ENCODE peak calls at places on chromosomes 4 and X, in eight cellular contexts. One of them, this sample, is unnamed.

GRCh38 chr4:138223191-138223910 is 18.8 kb downstream of the SLC7A11 start:
- DNase-seq in MCF 10A: no peak
- DNase-seq in kidney tubule cell: no peak
- DNase-seq in tibial artery: no peak
- DNase-seq in germinal center: no peak
- DNase-seq in KG1: no peak
- DNase-seq in activated T-cell treated with anti-CD3 and anti-CD28 coated beads, Interleukin-2, amount 50 U/mL, for 4 hours: no peak
- DNase-seq in neuronal stem cell: peak
- DNase-seq in this sample: no peak

GRCh38 chr4:110609044-110609750 is 13.7 kb downstream of the PITX2 start:
- DNase-seq in MCF 10A: no peak
- DNase-seq in activated T-cell treated with anti-CD3 and anti-CD28 coated beads, Interleukin-2, amount 50 U/mL, for 4 hours: no peak
- DNase-seq in germinal center: no peak
- DNase-seq in KG1: no peak
- DNase-seq in kidney tubule cell: peak
- DNase-seq in neuronal stem cell: no peak
- DNase-seq in tibial artery: no peak
- DNase-seq in this sample: peak

GRCh38 chrX:115630204-115630603 is 69.2 kb downstream of the PLS3 start:
- DNase-seq in kidney tubule cell: no peak
- DNase-seq in KG1: no peak
- DNase-seq in MCF 10A: no peak
- DNase-seq in germinal center: no peak
- DNase-seq in neuronal stem cell: no peak
- DNase-seq in activated T-cell treated with anti-CD3 and anti-CD28 coated beads, Interleukin-2, amount 50 U/mL, for 4 hours: no peak
- DNase-seq in tibial artery: no peak
- DNase-seq in this sample: no peak

GRCh38 chrX:115602308-115602707 is 41.3 kb downstream of the PLS3 start:
- DNase-seq in neuronal stem cell: no peak
- DNase-seq in germinal center: no peak
- DNase-seq in activated T-cell treated with anti-CD3 and anti-CD28 coated beads, Interleukin-2, amount 50 U/mL, for 4 hours: no peak
- DNase-seq in KG1: no peak
- DNase-seq in kidney tubule cell: no peak
- DNase-seq in tibial artery: no peak
- DNase-seq in MCF 10A: no peak
- DNase-seq in this sample: no peak

GRCh38 chr4:131248314-131248713 is 1900.8 kb upstream of the PCDH10 start:
- DNase-seq in activated T-cell treated with anti-CD3 and anti-CD28 coated beads, Interleukin-2, amount 50 U/mL, for 4 hours: no peak
- DNase-seq in kidney tubule cell: no peak
- DNase-seq in KG1: no peak
- DNase-seq in tibial artery: no peak
- DNase-seq in germinal center: no peak
- DNase-seq in MCF 10A: no peak
- DNase-seq in neuronal stem cell: no peak
- DNase-seq in this sample: no peak

GRCh38 chrX:120304241-120304640 is 7.0 kb downstream of the TMEM255A start:
- DNase-seq in KG1: no peak
- DNase-seq in kidney tubule cell: no peak
- DNase-seq in neuronal stem cell: no peak
- DNase-seq in MCF 10A: no peak
- DNase-seq in tibial artery: no peak
- DNase-seq in activated T-cell treated with anti-CD3 and anti-CD28 coated beads, Interleukin-2, amount 50 U/mL, for 4 hours: no peak
- DNase-seq in germinal center: no peak
- DNase-seq in this sample: no peak

GRCh38 chr4:113311047-113311446 is 261.6 kb downstream of the ANK2 start:
- DNase-seq in kidney tubule cell: peak
- DNase-seq in tibial artery: no peak
- DNase-seq in KG1: no peak
- DNase-seq in activated T-cell treated with anti-CD3 and anti-CD28 coated beads, Interleukin-2, amount 50 U/mL, for 4 hours: no peak
- DNase-seq in neuronal stem cell: no peak
- DNase-seq in MCF 10A: peak
- DNase-seq in germinal center: no peak
- DNase-seq in this sample: no peak

GRCh38 chr4:56345461-56345860 is 41.8 kb downstream of the AASDH start:
- DNase-seq in MCF 10A: no peak
- DNase-seq in tibial artery: no peak
- DNase-seq in KG1: no peak
- DNase-seq in activated T-cell treated with anti-CD3 and anti-CD28 coated beads, Interleukin-2, amount 50 U/mL, for 4 hours: no peak
- DNase-seq in kidney tubule cell: no peak
- DNase-seq in neuronal stem cell: no peak
- DNase-seq in germinal center: no peak
- DNase-seq in this sample: no peak

GRCh38 chr4:95510145-95510544 is 38.6 kb downstream of the UNC5C start:
- DNase-seq in neuronal stem cell: no peak
- DNase-seq in KG1: peak
- DNase-seq in tibial artery: no peak
- DNase-seq in MCF 10A: peak
- DNase-seq in activated T-cell treated with anti-CD3 and anti-CD28 coated beads, Interleukin-2, amount 50 U/mL, for 4 hours: no peak
- DNase-seq in germinal center: no peak
- DNase-seq in kidney tubule cell: peak
- DNase-seq in this sample: peak

GRCh38 chrX:112734250-112734649 is 54.5 kb upstream of the LHFPL1 start:
- DNase-seq in MCF 10A: no peak
- DNase-seq in kidney tubule cell: peak
- DNase-seq in KG1: no peak
- DNase-seq in activated T-cell treated with anti-CD3 and anti-CD28 coated beads, Interleukin-2, amount 50 U/mL, for 4 hours: no peak
- DNase-seq in neuronal stem cell: no peak
- DNase-seq in tibial artery: peak
- DNase-seq in germinal center: no peak
- DNase-seq in this sample: no peak

GRCh38 chrX:54715621-54716020 is 82.4 kb downstream of the ITIH6 start:
- DNase-seq in neuronal stem cell: no peak
- DNase-seq in MCF 10A: no peak
- DNase-seq in germinal center: no peak
- DNase-seq in tibial artery: no peak
- DNase-seq in activated T-cell treated with anti-CD3 and anti-CD28 coated beads, Interleukin-2, amount 50 U/mL, for 4 hours: no peak
- DNase-seq in KG1: no peak
- DNase-seq in kidney tubule cell: no peak
- DNase-seq in this sample: no peak

GRCh38 chrX:26873736-26874135 is 589.4 kb downstream of the PPP4R3C start:
- DNase-seq in kidney tubule cell: no peak
- DNase-seq in neuronal stem cell: no peak
- DNase-seq in MCF 10A: no peak
- DNase-seq in activated T-cell treated with anti-CD3 and anti-CD28 coated beads, Interleukin-2, amount 50 U/mL, for 4 hours: no peak
- DNase-seq in germinal center: no peak
- DNase-seq in KG1: no peak
- DNase-seq in tibial artery: no peak
- DNase-seq in this sample: no peak

GRCh38 chrX:124211312-124211942 is 121.0 kb upstream of the TEX13D start:
- DNase-seq in MCF 10A: peak
- DNase-seq in activated T-cell treated with anti-CD3 and anti-CD28 coated beads, Interleukin-2, amount 50 U/mL, for 4 hours: no peak
- DNase-seq in tibial artery: no peak
- DNase-seq in germinal center: peak
- DNase-seq in neuronal stem cell: no peak
- DNase-seq in KG1: no peak
- DNase-seq in kidney tubule cell: peak
- DNase-seq in this sample: peak